ENCODE peak calls at places on chromosomes 2 and 18, in seven cellular contexts. G is neuronal stem cell, O is GM23248, A is mesendoderm, F is H1, M is fibroblast of lung, N is IMR-90. E is an unnamed sample.

GRCh38 chr2:96359866-96360265 is 24.3 kb downstream of the NCAPH start:
- DNase-seq in G (no peak), O (no peak), A (no peak), F (no peak), M (no peak), N (no peak), E (no peak)

GRCh38 chr2:157864857-157865450 is 11.2 kb downstream of the ACVR1 start:
- DNase-seq in G (no peak), O (no peak), A (no peak), F (no peak), M (no peak), N (no peak), E (no peak)

GRCh38 chr2:99880148-99880983 is 262.0 kb downstream of the AFF3 start:
- DNase-seq in G (no peak), O (peak), A (no peak), F (no peak), M (peak), N (peak), E (no peak)

GRCh38 chr2:157185828-157186227 is 71.7 kb upstream of the GALNT5 start:
- DNase-seq in G (no peak), O (peak), A (peak), F (no peak), M (peak), N (peak), E (no peak)

GRCh38 chr2:39435254-39435653 is 1.8 kb downstream of the MAP4K3 start:
- DNase-seq in G (peak), O (peak), A (peak), F (no peak), M (peak), N (peak), E (no peak)

GRCh38 chr2:115084446-115084845 is 642.0 kb downstream of the DPP10 start:
- DNase-seq in G (no peak), O (no peak), A (no peak), F (no peak), M (no peak), N (no peak), E (no peak)

GRCh38 chr2:33372940-33373553 is 103.4 kb upstream of the RASGRP3 start:
- DNase-seq in G (peak), O (no peak), A (peak), F (no peak), M (peak), N (peak), E (peak)

GRCh38 chr2:137255990-137256389 is 490.6 kb downstream of the THSD7B start:
- DNase-seq in G (no peak), O (peak), A (no peak), F (no peak), M (peak), N (no peak), E (no peak)

GRCh38 chr2:218570850-218571249 is 2.2 kb downstream of the CNOT9 start:
- DNase-seq in G (no peak), O (peak), A (no peak), F (no peak), M (peak), N (peak), E (no peak)

GRCh38 chr18:13244135-13244534 is 25.6 kb downstream of the LDLRAD4 start:
- DNase-seq in G (no peak), O (no peak), A (no peak), F (no peak), M (no peak), N (no peak), E (no peak)

GRCh38 chr18:22827741-22828140 is 105.4 kb upstream of the RBBP8 start:
- DNase-seq in G (no peak), O (no peak), A (no peak), F (no peak), M (no peak), N (no peak), E (no peak)

GRCh38 chr2:227389661-227390060 is 1.9 kb upstream of the SCYGR1 start:
- DNase-seq in G (no peak), O (no peak), A (no peak), F (no peak), M (no peak), N (no peak), E (no peak)

GRCh38 chr2:86079981-86080911 is 25.4 kb downstream of the POLR1A start:
- DNase-seq in G (peak), O (peak), A (peak), F (peak), M (peak), N (peak), E (peak)

GRCh38 chr2:199751480-199751879 is 99.5 kb downstream of the FTCDNL1 start:
- DNase-seq in G (no peak), O (no peak), A (no peak), F (no peak), M (no peak), N (no peak), E (no peak)

GRCh38 chr2:162233197-162233596 is 10.0 kb downstream of the FAP start:
- DNase-seq in G (no peak), O (peak), A (no peak), F (no peak), M (peak), N (peak), E (no peak)

GRCh38 chr2:229689307-229689839 is 25.0 kb downstream of the DNER start:
- DNase-seq in G (no peak), O (no peak), A (no peak), F (no peak), M (no peak), N (no peak), E (no peak)

GRCh38 chr2:99395589-99396130 is 58.5 kb downstream of the EIF5B start:
- DNase-seq in G (no peak), O (no peak), A (no peak), F (no peak), M (peak), N (peak), E (no peak)

GRCh38 chr2:144325086-144325485 is 194.8 kb downstream of the ZEB2 start:
- DNase-seq in G (no peak), O (no peak), A (no peak), F (no peak), M (peak), N (no peak), E (no peak)

GRCh38 chr2:129170570-129170969 is 808.9 kb upstream of the RAB6C start:
- DNase-seq in G (no peak), O (no peak), A (no peak), F (no peak), M (no peak), N (no peak), E (no peak)

DNA sequence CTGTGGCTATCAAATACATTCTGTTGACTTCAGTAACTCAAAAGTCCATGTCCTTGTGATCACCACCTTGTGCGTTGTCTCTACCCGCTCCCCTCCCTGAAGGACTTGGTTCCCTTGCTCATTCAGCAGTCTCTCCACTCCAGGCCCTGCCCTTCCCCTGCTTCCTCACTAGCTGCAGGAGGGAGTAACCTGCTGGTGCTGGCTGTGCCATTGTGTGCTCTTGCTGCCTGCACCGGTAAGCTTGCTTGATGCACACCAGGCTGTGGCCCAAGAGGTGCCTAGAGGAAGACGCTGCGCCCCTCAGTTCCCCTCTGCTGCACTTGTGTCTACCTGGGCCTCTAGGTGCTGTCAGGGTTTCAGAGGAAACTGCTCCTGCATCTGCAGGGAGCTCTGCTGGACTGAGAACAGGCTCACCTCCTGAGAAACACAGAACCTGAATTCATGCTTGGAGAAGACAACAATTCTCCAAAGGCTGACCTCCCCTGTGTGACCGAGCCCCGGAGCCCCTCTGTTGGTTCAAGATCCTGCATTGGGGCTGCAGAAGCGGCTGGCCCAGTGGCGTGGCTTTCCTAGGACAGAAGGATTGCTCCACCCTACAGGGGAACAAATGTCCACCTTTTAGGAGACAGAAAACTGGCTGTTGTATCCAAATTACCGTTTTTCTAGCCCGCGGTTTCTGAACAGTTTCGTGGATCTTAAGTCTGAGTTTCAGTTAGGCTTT is 33.6 kb downstream of the PTPRM start:
- DNase-seq in G (no peak), O (no peak), A (no peak), F (no peak), M (no peak), N (no peak), E (no peak)
- H3K9ac ChIP-seq in G (no peak), O (no peak), A (no peak), F (no peak), M (no peak), N (no peak), E (no peak)

GRCh38 chr2:55408946-55409868 is 10.4 kb downstream of the CCDC88A start:
- DNase-seq in G (no peak), O (peak), A (no peak), F (no peak), M (peak), N (peak), E (no peak)
- H3K9ac ChIP-seq in G (no peak), O (peak), A (no peak), F (no peak), M (no peak), N (no peak), E (no peak)

DNA sequence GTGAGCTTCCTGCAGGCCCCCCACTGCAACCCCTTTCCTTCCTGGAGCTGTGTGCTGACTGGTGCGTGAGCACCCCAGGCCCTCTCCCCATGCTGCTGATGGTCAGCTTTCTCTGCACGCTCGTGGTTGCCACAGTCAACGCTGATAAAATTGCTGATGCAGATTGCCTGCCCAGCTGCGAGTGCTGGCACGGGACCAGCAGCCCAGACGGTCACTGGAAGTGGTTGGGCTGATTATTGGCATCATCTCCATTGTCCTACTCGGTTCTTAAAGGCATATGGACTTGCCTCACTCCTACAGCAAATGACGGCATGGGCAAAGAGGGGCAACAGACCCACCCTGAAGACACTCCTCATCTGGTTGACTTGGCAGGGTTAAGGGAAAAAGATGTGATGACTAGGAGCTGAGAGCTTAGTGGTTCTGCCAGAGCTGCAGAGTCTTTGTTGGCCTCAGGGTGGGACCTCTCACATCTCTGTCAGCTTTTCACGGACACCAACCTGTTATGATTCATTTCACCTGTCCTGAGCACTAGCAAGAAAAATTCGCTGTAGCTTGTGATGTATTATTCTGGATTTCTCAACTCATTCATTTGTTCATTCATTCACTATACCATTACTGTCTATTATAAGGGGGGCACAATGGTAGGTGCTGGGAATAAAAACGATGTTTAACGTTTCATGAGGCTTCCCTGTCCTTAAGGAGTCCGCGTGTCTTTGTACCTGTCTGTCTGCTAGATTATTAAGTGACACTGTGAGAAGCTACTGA is 38.4 kb downstream of the PAX8 start:
- DNase-seq in G (no peak), O (peak), A (no peak), F (no peak), M (peak), N (peak), E (peak)
- H3K9ac ChIP-seq in G (no peak), O (peak), A (no peak), F (no peak), M (peak), N (no peak), E (peak)

GRCh38 chr2:112626604-112627059 is 19.1 kb upstream of the SLC20A1 start:
- DNase-seq in G (no peak), O (peak), A (peak), F (peak), M (peak), N (peak), E (no peak)
- H3K9ac ChIP-seq in G (no peak), O (peak), A (no peak), F (no peak), M (no peak), N (peak), E (peak)

DNA sequence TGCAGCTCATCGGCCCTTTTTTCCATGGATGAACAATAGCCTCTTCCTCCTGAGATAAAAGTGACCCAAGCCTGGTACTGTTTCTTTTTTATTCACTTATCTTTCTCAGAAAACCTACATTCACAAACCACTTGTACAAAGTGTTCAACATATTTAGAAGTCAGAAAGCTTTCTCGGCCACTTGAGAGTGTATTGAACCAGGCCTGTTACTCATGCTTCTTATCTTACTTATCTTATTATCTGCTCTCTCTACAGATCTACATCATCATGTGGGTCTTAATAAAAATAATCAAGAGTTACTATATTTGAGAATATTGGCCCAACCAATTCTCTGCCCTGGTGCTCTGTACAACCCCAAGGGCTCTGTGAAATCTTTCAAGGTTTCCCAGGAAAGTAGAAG is 242.1 kb downstream of the MREG start:
- DNase-seq in G (no peak), O (no peak), A (no peak), F (no peak), M (peak), N (peak), E (no peak)
- H3K9ac ChIP-seq in G (no peak), O (peak), A (no peak), F (no peak), M (no peak), N (no peak), E (no peak)

GRCh38 chr2:113275556-113276215 is 3.0 kb downstream of the PAX8 start:
- DNase-seq in G (peak), O (no peak), A (no peak), F (peak), M (no peak), N (no peak), E (no peak)
- H3K9ac ChIP-seq in G (peak), O (no peak), A (no peak), F (no peak), M (no peak), N (no peak), E (no peak)

GRCh38 chr2:12083081-12083569 is 336.7 kb downstream of the LPIN1 start:
- DNase-seq in G (no peak), O (no peak), A (peak), F (no peak), M (no peak), N (no peak), E (no peak)
- H3K9ac ChIP-seq in G (no peak), O (no peak), A (no peak), F (no peak), M (no peak), N (no peak), E (no peak)